ENCODE peak calls at places on chromosome 1, in four cellular contexts. R is psoas muscle, B is aorta, N is endothelial cell of umbilical vein. U is an unnamed sample. For H3K27me3, the result is how much of the 10 kb centered on the place peaks cover.

GRCh38 chr1:6424619-6425593 is at the start of gene ESPN:
- DNase-seq in R (no peak), N (no peak), B (no peak), U (no peak)

GRCh38 chr1:198352975-198353695 is 187.3 kb downstream of the ATP6V1G3 start:
- DNase-seq in N (no peak), B (no peak), R (no peak), U (no peak)

GRCh38 chr1:1221887-1222574 is 8.1 kb upstream of the TNFRSF4 start:
- DNase-seq in N (no peak), R (no peak), B (no peak), U (no peak)

GRCh38 chr1:15410884-15411245 is 1.2 kb downstream of the EFHD2 start:
- DNase-seq in B (no peak), N (no peak), R (no peak), U (no peak)

GRCh38 chr1:78281580-78281979 is 209.2 kb upstream of the PTGFR start:
- DNase-seq in B (no peak), N (no peak), R (no peak), U (no peak)

GRCh38 chr1:222420621-222421020 is 127.3 kb downstream of the HHIPL2 start:
- DNase-seq in B (no peak), N (no peak), R (no peak), U (no peak)

GRCh38 chr1:196535727-196536126 is 72.5 kb downstream of the KCNT2 start:
- DNase-seq in R (no peak), B (no peak), N (no peak), U (peak)

GRCh38 chr1:22071511-22071910 is 19.0 kb downstream of the CDC42 start:
- DNase-seq in B (no peak), R (no peak), N (no peak), U (no peak)

GRCh38 chr1:89198500-89199072 is at the start of gene GBP4:
- DNase-seq in B (peak), N (peak), R (peak), U (no peak)

GRCh38 chr1:154404984-154405761 is at the start of gene IL6R:
- DNase-seq in R (peak), N (peak), B (peak), U (no peak)

GRCh38 chr1:18820791-18821641 is 38.4 kb downstream of the TAS1R2 start:
- DNase-seq in R (peak), B (peak), N (peak), U (peak)

GRCh38 chr1:26378879-26379251 is 6.3 kb upstream of the ZNF683 start:
- DNase-seq in B (no peak), R (no peak), N (no peak), U (no peak)

GRCh38 chr1:22256213-22256512 is 113.3 kb upstream of the WNT4 start:
- DNase-seq in R (no peak), N (no peak), B (no peak), U (no peak)

GRCh38 chr1:99970713-99971255 is 988 bp downstream of the SLC35A3 start:
- DNase-seq in B (no peak), N (no peak), R (no peak), U (no peak)

GRCh38 chr1:59730302-59730701 is 84.4 kb upstream of the HOOK1 start:
- DNase-seq in B (no peak), R (no peak), N (no peak), U (no peak)

GRCh38 chr1:26288311-26288941 is 8.5 kb downstream of the SH3BGRL3 start:
- DNase-seq in N (no peak), B (no peak), R (peak), U (no peak)

GRCh38 chr1:60341274-60341673 is 267.7 kb upstream of the C1orf87 start:
- DNase-seq in N (peak), B (no peak), R (no peak), U (no peak)

GRCh38 chr1:99005142-99005491 is 456 bp upstream of the PLPPR5 start:
- DNase-seq in R (no peak), N (no peak), B (no peak), U (no peak)

GRCh38 chr1:110283677-110284076 is 55.5 kb upstream of the RBM15 start:
- DNase-seq in N (no peak), R (no peak), B (no peak), U (no peak)

GRCh38 chr1:199009447-199009846 is 370.6 kb downstream of the PTPRC start:
- DNase-seq in R (no peak), N (no peak), B (no peak), U (no peak)

GRCh38 chr1:221030121-221030649 is 150.9 kb downstream of the HLX start:
- DNase-seq in B (no peak), R (no peak), N (no peak), U (no peak)

GRCh38 chr1:222926566-222926965 is 111.7 kb downstream of the DISP1 start:
- DNase-seq in N (no peak), B (no peak), R (no peak), U (no peak)

GRCh38 chr1:245915406-245915805 is 591.7 kb downstream of the SMYD3 start:
- DNase-seq in R (no peak), B (no peak), N (no peak), U (no peak)

GRCh38 chr1:112464501-112464900 is 44.3 kb upstream of the WNT2B start:
- DNase-seq in B (no peak), R (no peak), N (peak), U (no peak)

GRCh38 chr1:178379807-178380206 is 117.0 kb downstream of the CLEC20A start:
- DNase-seq in R (no peak), N (no peak), B (no peak), U (no peak)

GRCh38 chr1:25643962-25644361 is 27.4 kb downstream of the MAN1C1 start:
- DNase-seq in B (no peak), R (no peak), N (no peak), U (no peak)

GRCh38 chr1:25030674-25031589 is 100.9 kb upstream of the RUNX3 start:
- DNase-seq in N (no peak), R (no peak), B (no peak), U (no peak)

GRCh38 chr1:11978290-11978689 is 2.0 kb upstream of the MFN2 start:
- DNase-seq in B (no peak), R (no peak), N (no peak), U (no peak)

GRCh38 chr1:156113263-156114004 is 1.1 kb upstream of the LMNA start:
- DNase-seq in B (no peak), R (no peak), N (no peak), U (no peak)

GRCh38 chr1:184150776-184151531 is 99.4 kb downstream of the TSEN15 start:
- DNase-seq in N (peak), R (peak), B (no peak), U (no peak)

GRCh38 chr1:205452364-205452763 is 3.5 kb downstream of the BLACAT1 start:
- DNase-seq in B (no peak), R (no peak), N (no peak), U (no peak)

GRCh38 chr1:205454903-205455335 is 926 bp downstream of the BLACAT1 start:
- DNase-seq in R (no peak), B (no peak), N (no peak), U (no peak)

GRCh38 chr1:205451759-205452164 is 4.1 kb downstream of the BLACAT1 start:
- DNase-seq in R (no peak), N (no peak), B (no peak), U (no peak)

GRCh38 chr1:205452906-205453305 is 2.9 kb downstream of the BLACAT1 start:
- DNase-seq in R (no peak), B (no peak), N (no peak), U (no peak)

GRCh38 chr1:205453466-205453865 is 2.4 kb downstream of the BLACAT1 start:
- DNase-seq in R (no peak), N (no peak), B (no peak), U (no peak)
- H3K27me3 ChIP-seq in R (under half), N (half or more), B (under half), U (under half)

DNA sequence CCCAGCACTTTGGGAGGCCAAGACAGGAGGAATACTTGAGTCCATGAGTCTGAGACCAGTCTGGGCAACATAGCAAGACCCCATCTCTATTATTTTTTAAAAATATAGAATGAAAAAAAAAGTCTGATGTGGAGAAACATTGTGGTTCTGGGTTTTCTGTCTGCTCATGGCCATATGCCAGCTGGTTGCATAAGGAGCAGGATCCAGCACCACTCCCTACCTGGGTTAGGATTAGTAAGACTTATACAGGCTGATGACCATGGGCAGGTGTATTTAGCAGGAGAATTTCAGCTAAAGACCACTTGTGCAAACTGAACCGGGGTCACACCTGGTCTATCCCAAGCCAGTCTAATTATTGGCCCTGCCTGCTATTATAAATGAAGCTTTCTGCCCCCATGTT is 16.7 kb upstream of the GPX7 start:
- DNase-seq in B (no peak), R (no peak), N (no peak), U (no peak)
- H3K27me3 ChIP-seq in B (under half), R (under half), N (under half), U (under half)

DNA sequence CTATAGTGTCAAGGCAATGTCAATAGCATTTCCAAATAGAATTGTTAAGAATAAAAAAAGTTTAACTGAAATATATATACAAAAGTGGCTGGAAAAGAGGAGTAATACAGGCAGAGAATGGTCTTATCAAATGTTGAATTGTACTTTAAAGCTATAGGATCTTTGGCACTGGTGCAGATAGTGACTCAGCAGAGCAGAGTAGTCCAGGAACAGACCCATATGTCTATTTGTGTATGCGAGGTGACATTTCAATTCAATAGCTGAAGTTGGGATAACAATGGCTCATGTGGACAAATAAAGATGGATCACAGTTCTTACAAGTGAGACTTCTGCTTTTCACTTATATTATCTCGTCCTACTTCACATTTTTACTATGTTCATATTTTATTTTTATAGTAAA is 543.0 kb upstream of the B3GALT2 start:
- DNase-seq in N (peak), B (no peak), R (no peak), U (no peak)
- H3K27me3 ChIP-seq in N (under half), B (under half), R (under half), U (under half)

GRCh38 chr1:37731312-37732019 is 33.5 kb downstream of the EPHA10 start:
- DNase-seq in R (no peak), N (no peak), B (peak), U (no peak)

GRCh38 chr1:37726191-37726590 is 33.9 kb downstream of the CDCA8 start:
- DNase-seq in R (no peak), N (no peak), B (no peak), U (no peak)

GRCh38 chr1:37727186-37727585 is 34.9 kb downstream of the CDCA8 start:
- DNase-seq in N (no peak), R (peak), B (peak), U (no peak)

GRCh38 chr1:37726746-37727145 is 34.4 kb downstream of the CDCA8 start:
- DNase-seq in R (peak), B (peak), N (no peak), U (no peak)

DNA sequence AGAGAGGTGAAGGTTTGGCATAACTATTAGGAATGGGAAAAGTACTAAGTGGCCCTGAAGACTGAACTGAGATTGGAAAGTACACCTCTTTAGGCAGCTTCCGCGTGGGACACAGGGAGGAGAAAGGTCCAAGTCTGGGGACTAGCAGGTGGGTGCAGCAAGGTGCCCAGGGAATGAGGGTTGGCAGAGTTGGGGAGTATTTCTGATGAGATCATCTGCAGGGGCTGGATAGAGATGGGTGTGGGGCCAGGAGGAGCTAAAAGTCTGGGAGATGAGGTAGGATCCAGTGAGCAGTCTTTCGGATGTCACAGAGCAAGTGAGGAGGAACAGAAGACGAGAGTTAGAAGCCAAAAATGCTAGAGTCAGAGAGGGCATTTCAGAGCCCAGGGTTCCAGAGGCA is 36.1 kb downstream of the CDCA8 start:
- DNase-seq in N (no peak), R (no peak), B (peak), U (no peak)
- H3K27me3 ChIP-seq in N (under half), R (under half), B (under half), U (under half)

GRCh38 chr1:48536477-48536876 is 64.5 kb upstream of the SPATA6 start:
- DNase-seq in N (no peak), R (no peak), B (no peak), U (no peak)

GRCh38 chr1:48530727-48531351 is 58.8 kb upstream of the SPATA6 start:
- DNase-seq in B (no peak), N (peak), R (peak), U (peak)

GRCh38 chr1:48532976-48533375 is 61.0 kb upstream of the SPATA6 start:
- DNase-seq in B (no peak), R (no peak), N (no peak), U (no peak)
- H3K27me3 ChIP-seq in B (under half), R (under half), N (under half), U (under half)

GRCh38 chr1:158113759-158114127 is 67.0 kb upstream of the CD1D start:
- DNase-seq in B (no peak), R (no peak), N (no peak), U (no peak)
- H3K27me3 ChIP-seq in B (under half), R (under half), N (under half), U (under half)

DNA sequence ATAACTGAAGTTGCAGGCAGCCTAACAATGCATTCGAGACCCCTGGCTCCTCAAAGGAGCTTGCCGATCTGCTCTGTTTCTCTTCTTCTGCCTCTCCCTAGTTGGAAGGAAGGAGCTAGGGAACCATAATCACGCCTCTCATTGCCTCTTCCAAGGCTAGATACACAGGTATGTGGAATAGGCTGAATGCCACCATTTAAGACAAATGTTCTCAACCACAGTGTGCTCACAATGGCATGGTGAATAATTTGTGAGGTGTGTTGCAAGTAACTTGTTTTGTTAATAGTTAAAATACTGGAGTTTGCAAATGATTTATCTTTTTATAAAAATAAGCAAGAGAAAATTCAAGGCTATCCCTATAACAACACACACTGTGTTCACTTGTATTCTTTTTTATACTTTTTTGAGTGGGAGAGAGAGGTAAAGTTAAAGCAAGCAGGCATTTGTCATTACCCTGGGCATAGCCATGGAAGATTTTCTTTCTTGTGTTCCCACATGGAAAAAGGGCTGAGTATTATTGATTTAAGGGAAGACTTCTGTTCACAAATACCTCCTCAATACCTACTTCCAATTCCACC is 45.4 kb upstream of the SYT6 start:
- DNase-seq in N (no peak), B (no peak), R (no peak), U (no peak)
- H3K27me3 ChIP-seq in N (under half), B (under half), R (under half), U (under half)

GRCh38 chr1:159911668-159912067 is 11.7 kb upstream of the CFAP45 start:
- DNase-seq in R (no peak), B (peak), N (peak), U (no peak)
- H3K27me3 ChIP-seq in R (under half), B (under half), N (under half), U (under half)

DNA sequence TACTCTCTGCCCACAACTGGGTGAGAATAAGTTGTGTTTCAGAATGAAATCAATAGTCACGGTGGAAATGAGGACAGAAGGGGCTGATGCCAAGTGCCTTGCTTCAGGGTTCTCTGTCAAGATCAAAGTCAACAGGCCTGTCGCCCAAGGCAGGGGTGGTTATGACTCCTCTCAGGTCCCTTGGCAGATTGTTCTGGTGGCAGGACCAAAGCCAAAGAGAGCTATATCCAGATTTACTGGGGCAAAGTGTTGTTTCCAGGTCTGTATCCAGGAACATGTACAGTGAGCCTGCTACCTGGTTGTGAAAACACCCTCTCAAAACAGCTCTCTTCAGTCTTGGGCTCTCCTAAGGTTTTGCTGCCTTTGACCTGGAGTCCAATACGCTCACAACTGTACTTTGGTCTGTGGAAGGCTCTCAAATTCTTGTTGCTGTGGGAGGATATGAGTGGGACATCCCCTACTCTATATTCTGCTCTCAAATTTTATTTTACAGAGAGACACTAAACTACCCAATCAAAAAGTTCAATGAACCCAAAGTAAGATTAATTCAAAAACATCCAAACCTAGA is 175.1 kb upstream of the ETV3 start:
- DNase-seq in B (no peak), R (no peak), N (no peak), U (no peak)
- H3K27me3 ChIP-seq in B (under half), R (under half), N (under half), U (under half)

DNA sequence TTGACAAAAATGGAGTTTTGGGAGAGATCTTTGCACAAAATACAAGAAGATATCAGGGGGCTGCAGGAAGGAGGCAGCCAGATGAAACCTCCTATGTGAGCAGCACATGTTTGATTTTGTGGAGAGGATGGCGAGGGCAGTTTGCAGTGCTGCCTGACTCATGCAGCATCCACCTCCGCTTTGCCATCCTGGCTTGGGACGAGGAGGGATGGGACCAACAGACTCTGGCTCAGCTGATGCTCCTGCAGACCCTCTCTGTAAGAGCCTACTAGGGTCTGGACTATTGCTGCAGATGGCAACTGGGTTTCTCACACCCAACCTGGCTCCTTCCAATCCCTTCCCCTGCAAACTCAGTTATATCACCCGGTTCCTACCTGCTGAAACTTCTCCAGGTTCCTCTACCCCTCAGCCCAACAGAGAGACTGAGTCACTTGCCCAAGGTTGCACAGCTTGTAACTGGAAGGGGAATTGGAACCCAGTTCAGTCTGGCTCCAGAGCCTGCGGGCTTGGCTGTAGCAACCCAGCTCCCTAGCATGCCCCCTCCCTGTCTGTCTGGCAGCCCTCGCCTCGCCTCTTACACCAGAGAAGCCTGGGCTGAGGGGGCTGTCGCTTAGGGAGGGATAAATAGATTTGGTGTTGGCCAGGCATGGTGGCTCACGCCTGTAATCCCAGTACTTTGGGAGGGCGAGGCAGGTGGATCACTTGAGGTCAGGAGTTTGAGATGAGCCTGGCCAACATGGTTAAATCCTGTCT is 205.8 kb downstream of the PTPRU start:
- DNase-seq in R (no peak), B (no peak), N (no peak), U (no peak)
- H3K27me3 ChIP-seq in R (under half), B (under half), N (under half), U (under half)